ENCODE peak calls at places on chromosomes 1 and 21, in five cellular contexts. N, X, R, L and K are unnamed samples.

GRCh38 chr1:225816643-225817538 is 7.0 kb downstream of the EPHX1 start:
- DNase-seq in N (no peak), X (no peak), R (no peak), L (no peak), K (no peak)

GRCh38 chr1:178371236-178371635 is 125.5 kb downstream of the CLEC20A start:
- DNase-seq in N (no peak), X (no peak), R (no peak), L (no peak), K (no peak)

GRCh38 chr1:23718482-23718881 is 24.8 kb upstream of the ELOA start:
- DNase-seq in N (peak), X (peak), R (peak), L (peak), K (no peak)

GRCh38 chr1:217274927-217275616 is 355.8 kb downstream of the GPATCH2 start:
- DNase-seq in N (no peak), X (no peak), R (no peak), L (no peak), K (no peak)

GRCh38 chr1:24362982-24363614 is 43.9 kb downstream of the GRHL3 start:
- DNase-seq in N (no peak), X (no peak), R (no peak), L (no peak), K (no peak)

GRCh38 chr1:185541861-185542260 is 192.3 kb upstream of the HMCN1 start:
- DNase-seq in N (no peak), X (no peak), R (no peak), L (no peak), K (no peak)

GRCh38 chr1:220734571-220735326 is 13.4 kb upstream of the MTARC2 start:
- DNase-seq in N (no peak), X (no peak), R (peak), L (no peak), K (no peak)

GRCh38 chr1:98176414-98176813 is 255.6 kb upstream of the DPYD start:
- DNase-seq in N (no peak), X (no peak), R (no peak), L (no peak), K (no peak)

GRCh38 chr1:216186816-216187215 is 236.4 kb downstream of the USH2A start:
- DNase-seq in N (no peak), X (no peak), R (no peak), L (no peak), K (no peak)

GRCh38 chr1:64974288-64974825 is 8.0 kb upstream of the JAK1 start:
- DNase-seq in N (no peak), X (no peak), R (no peak), L (no peak), K (no peak)

GRCh38 chr1:203648281-203648680 is 21.6 kb downstream of the ATP2B4 start:
- DNase-seq in N (no peak), X (no peak), R (no peak), L (no peak), K (no peak)

GRCh38 chr1:209409786-209410185 is 173.7 kb upstream of the CAMK1G start:
- DNase-seq in N (no peak), X (no peak), R (no peak), L (no peak), K (no peak)

GRCh38 chr1:17463991-17464390 is 24.5 kb upstream of the RCC2 start:
- DNase-seq in N (no peak), X (no peak), R (no peak), L (no peak), K (no peak)

GRCh38 chr21:41759214-41759840 is 7.5 kb downstream of the RIPK4 start:
- DNase-seq in N (no peak), X (no peak), R (no peak), L (no peak), K (no peak)

GRCh38 chr1:154726443-154726842 is 118.5 kb upstream of the ADAR start:
- DNase-seq in N (no peak), X (no peak), R (no peak), L (no peak), K (peak)

GRCh38 chr1:159879136-159879535 is 16.7 kb upstream of the VSIG8 start:
- DNase-seq in N (no peak), X (no peak), R (no peak), L (no peak), K (no peak)

GRCh38 chr1:171583581-171584194 is 38.4 kb upstream of the MYOCOS start:
- DNase-seq in N (no peak), X (no peak), R (no peak), L (no peak), K (no peak)

GRCh38 chr1:156050376-156050775 is 3.2 kb downstream of the UBQLN4 start:
- DNase-seq in N (no peak), X (no peak), R (no peak), L (no peak), K (no peak)

GRCh38 chr1:205688171-205688570 is 7.9 kb upstream of the SLC45A3 start:
- DNase-seq in N (no peak), X (no peak), R (no peak), L (no peak), K (no peak)

GRCh38 chr1:5373281-5373680 is 618.9 kb downstream of the NPHP4 start:
- DNase-seq in N (no peak), X (no peak), R (no peak), L (no peak), K (no peak)

GRCh38 chr1:77830946-77831345 is 51.5 kb downstream of the MIGA1 start:
- DNase-seq in N (no peak), X (no peak), R (no peak), L (no peak), K (no peak)

GRCh38 chr1:172554915-172555314 is 22.0 kb downstream of the SUCO start:
- DNase-seq in N (no peak), X (no peak), R (no peak), L (no peak), K (no peak)

GRCh38 chr1:232854786-232855185 is 49.6 kb downstream of the MAP10 start:
- DNase-seq in N (no peak), X (no peak), R (no peak), L (no peak), K (no peak)

GRCh38 chr1:20339811-20340457 is 49.3 kb downstream of the VWA5B1 start:
- DNase-seq in N (no peak), X (no peak), R (no peak), L (peak), K (no peak)

GRCh38 chr1:156551866-156552265 is 20.5 kb downstream of the IQGAP3 start:
- DNase-seq in N (no peak), X (no peak), R (no peak), L (no peak), K (no peak)

GRCh38 chr1:59730759-59731478 is 83.8 kb upstream of the HOOK1 start:
- DNase-seq in N (peak), X (no peak), R (peak), L (no peak), K (no peak)

GRCh38 chr1:43447891-43448708 is 5.6 kb downstream of the HYI start:
- DNase-seq in N (no peak), X (no peak), R (no peak), L (no peak), K (no peak)

GRCh38 chr1:31239653-31240241 is at the start of gene NKAIN1:
- DNase-seq in N (peak), X (peak), R (no peak), L (peak), K (no peak)
- TF ChIP-seq YY1 in N (no peak), X (no peak), R (no peak), L (no peak), K (no peak)

DNA sequence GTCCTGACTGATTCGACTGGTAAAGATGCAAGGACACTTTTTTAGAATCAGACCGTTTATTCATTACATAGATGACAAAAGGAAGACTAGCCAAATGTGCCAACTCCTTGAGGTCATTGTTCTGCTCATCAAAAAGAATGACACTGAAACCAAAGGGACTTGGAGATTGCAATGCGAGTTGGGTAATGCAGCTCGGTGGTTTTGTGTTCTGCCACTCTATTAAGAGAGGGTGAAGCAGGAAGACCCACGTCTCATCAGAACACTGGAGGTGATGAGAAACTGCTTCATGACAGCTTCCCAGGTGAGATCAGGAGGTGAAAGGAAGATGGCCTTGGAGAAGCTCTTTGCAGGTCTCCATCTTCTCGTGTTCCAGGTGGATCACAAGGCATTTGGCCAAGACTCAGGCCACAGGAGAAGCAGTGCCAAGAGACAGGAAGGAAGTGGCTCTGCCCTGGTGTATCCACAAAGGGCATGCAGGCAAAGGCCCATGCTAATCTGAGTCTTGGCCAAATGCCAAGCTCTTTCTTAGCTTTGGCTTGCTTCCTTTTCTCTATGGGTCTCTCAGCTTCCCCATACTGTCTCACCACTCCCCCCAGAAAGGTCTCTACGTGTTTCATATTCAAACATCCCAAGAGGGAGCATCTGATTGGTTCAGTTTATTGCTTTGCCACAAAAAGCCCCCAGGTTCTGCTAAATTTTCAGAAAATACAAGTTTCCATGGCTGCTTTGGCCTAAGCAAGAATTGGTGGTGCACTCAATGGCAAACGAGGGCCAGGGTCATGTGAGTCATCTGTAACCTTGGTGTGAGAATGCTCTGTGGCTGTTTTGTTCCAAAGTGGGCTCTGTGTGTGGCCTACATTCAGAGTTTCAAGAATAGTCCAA is 5.7 kb upstream of the CCT8 start:
- DNase-seq in N (no peak), X (no peak), R (no peak), L (no peak), K (peak)
- TF ChIP-seq YY1 in N (no peak), X (no peak), R (no peak), L (no peak), K (no peak)

GRCh38 chr1:56301791-56302190 is 277.6 kb downstream of the PLPP3 start:
- DNase-seq in N (no peak), X (no peak), R (no peak), L (no peak), K (no peak)
- TF ChIP-seq YY1 in N (no peak), X (no peak), R (no peak), L (no peak), K (no peak)

GRCh38 chr1:38644092-38644491 is 215.5 kb downstream of the RRAGC start:
- DNase-seq in N (no peak), X (no peak), R (no peak), L (no peak), K (no peak)
- TF ChIP-seq YY1 in N (no peak), X (no peak), R (no peak), L (no peak), K (no peak)

GRCh38 chr21:37916795-37917142 is 512 bp upstream of the KCNJ6 start:
- DNase-seq in N (peak), X (peak), R (peak), L (peak), K (no peak)

GRCh38 chr21:37915941-37916794 is at the start of gene KCNJ6:
- DNase-seq in N (peak), X (peak), R (no peak), L (peak), K (no peak)

GRCh38 chr21:37915516-37915915 is 741 bp downstream of the KCNJ6 start:
- DNase-seq in N (no peak), X (peak), R (no peak), L (peak), K (no peak)

GRCh38 chr21:37917612-37918011 is 1.4 kb upstream of the KCNJ6 start:
- DNase-seq in N (no peak), X (no peak), R (no peak), L (no peak), K (no peak)

GRCh38 chr21:37921091-37921490 is 4.8 kb upstream of the KCNJ6 start:
- DNase-seq in N (no peak), X (no peak), R (no peak), L (no peak), K (no peak)
- TF ChIP-seq YY1 in N (no peak), X (no peak), R (no peak), L (no peak), K (no peak)